ENCODE peak calls at places on chromosomes 2 and 18, in six cellular contexts. D is hepatic stellate cell; M is ascending aorta; T is left colon; K is NCI-H510A treated with DMSO at 0.1 percent for 48 hours; P is activated CD4-positive, alpha-beta T cell treated with anti-CD3 and anti-CD28 coated beads for 24 hours. Q is an unnamed sample.

GRCh38 chr2:42071762-42072161 is 23.9 kb downstream of the PKDCC start:
- DNase-seq in D (no peak), M (no peak), T (no peak), K (no peak), P (no peak), Q (no peak)

GRCh38 chr2:45890819-45891218 is 239.3 kb downstream of the PRKCE start:
- DNase-seq in D (no peak), M (no peak), T (no peak), K (no peak), P (no peak), Q (no peak)

GRCh38 chr2:175432793-175433192 is 251.3 kb upstream of the ATP5MC3 start:
- DNase-seq in D (no peak), M (no peak), T (no peak), K (no peak), P (no peak), Q (no peak)

GRCh38 chr18:23134780-23135678 is at the start of gene CABLES1:
- DNase-seq in D (peak), M (peak), T (peak), K (no peak), P (no peak), Q (peak)

GRCh38 chr2:239181601-239182471 is 219.0 kb downstream of the HDAC4 start:
- DNase-seq in D (no peak), M (peak), T (no peak), K (peak), P (no peak), Q (no peak)

GRCh38 chr2:118059919-118060478 is 28.3 kb upstream of the INSIG2 start:
- DNase-seq in D (peak), M (no peak), T (no peak), K (no peak), P (no peak), Q (no peak)

GRCh38 chr2:11903085-11903484 is 156.7 kb downstream of the LPIN1 start:
- DNase-seq in D (no peak), M (no peak), T (no peak), K (no peak), P (no peak), Q (no peak)

GRCh38 chr2:1170241-1170640 is 219.6 kb downstream of the SNTG2 start:
- DNase-seq in D (no peak), M (no peak), T (no peak), K (no peak), P (no peak), Q (no peak)

GRCh38 chr18:63762518-63762917 is 12.7 kb upstream of the SERPINB7 start:
- DNase-seq in D (peak), M (no peak), T (no peak), K (no peak), P (no peak), Q (no peak)

GRCh38 chr2:217220228-217221013 is 360.6 kb upstream of the TNP1 start:
- DNase-seq in D (no peak), M (peak), T (no peak), K (no peak), P (no peak), Q (no peak)

GRCh38 chr2:165889158-165889557 is 64.4 kb downstream of the TTC21B start:
- DNase-seq in D (no peak), M (no peak), T (no peak), K (no peak), P (no peak), Q (no peak)

GRCh38 chr2:8090748-8091700 is 590.8 kb upstream of the ID2 start:
- DNase-seq in D (peak), M (peak), T (peak), K (no peak), P (peak), Q (peak)